ENCODE peak calls at places on chromosomes 5 and 9, in nine cellular contexts. Q, N, V, O, Y, T, W, E and F are unnamed samples.

GRCh38 chr5:14587143-14587542 is 5.6 kb downstream of the OTULINL start:
- DNase-seq in Q (no peak), N (no peak), V (no peak), O (no peak), Y (no peak), T (peak; percentile 8), W (no peak), E (no peak), F (no peak)

GRCh38 chr5:85108471-85108870 is 723.8 kb upstream of the EDIL3 start:
- DNase-seq in Q (no peak), N (no peak), V (no peak), O (no peak), Y (no peak), T (no peak), W (no peak), E (no peak), F (no peak)

GRCh38 chr9:81560851-81561732 is 128.3 kb downstream of the TLE1 start:
- DNase-seq in Q (no peak), N (no peak), V (no peak), O (no peak), Y (no peak), T (no peak), W (no peak), E (no peak), F (peak; percentile 84)

GRCh38 chr5:39376293-39376714 is 12.0 kb upstream of the C9 start:
- DNase-seq in Q (peak; percentile 70), N (peak; percentile 62), V (no peak), O (no peak), Y (no peak), T (peak; percentile 12), W (peak; percentile 43), E (peak; percentile 32), F (peak; percentile 65)

GRCh38 chr9:123353041-123353440 is 3.0 kb upstream of the CRB2 start:
- DNase-seq in Q (no peak), N (no peak), V (no peak), O (no peak), Y (no peak), T (no peak), W (no peak), E (no peak), F (no peak)

GRCh38 chr5:146697211-146697610 is 181.2 kb upstream of the GPR151 start:
- DNase-seq in Q (no peak), N (no peak), V (no peak), O (no peak), Y (no peak), T (no peak), W (no peak), E (no peak), F (no peak)

GRCh38 chr5:126106032-126106431 is 317.2 kb upstream of the GRAMD2B start:
- DNase-seq in Q (no peak), N (peak; percentile 22), V (no peak), O (no peak), Y (no peak), T (no peak), W (no peak), E (no peak), F (peak; percentile 17)

GRCh38 chr9:121271368-121272351 is 3.7 kb downstream of the GSN start:
- DNase-seq in Q (no peak), N (peak; percentile 83), V (no peak), O (no peak), Y (no peak), T (peak; percentile 65), W (no peak), E (no peak), F (peak; percentile 84)

GRCh38 chr9:91856419-91856818 is 93.6 kb downstream of the ROR2 start:
- DNase-seq in Q (no peak), N (peak; percentile 20), V (no peak), O (no peak), Y (no peak), T (no peak), W (no peak), E (no peak), F (no peak)

GRCh38 chr5:67292201-67292940 is 95.8 kb upstream of the CD180 start:
- DNase-seq in Q (no peak), N (no peak), V (no peak), O (no peak), Y (no peak), T (no peak), W (no peak), E (no peak), F (no peak)

GRCh38 chr5:112228672-112229071 is 190.4 kb downstream of the EPB41L4A start:
- DNase-seq in Q (no peak), N (peak; percentile 41), V (no peak), O (no peak), Y (peak; percentile 67), T (no peak), W (no peak), E (no peak), F (peak; percentile 25)

GRCh38 chr5:150289551-150290390 is at the start of gene CAMK2A:
- DNase-seq in Q (no peak), N (no peak), V (no peak), O (no peak), Y (no peak), T (no peak), W (no peak), E (no peak), F (no peak)

GRCh38 chr5:126357585-126358342 is 65.4 kb upstream of the GRAMD2B start:
- DNase-seq in Q (no peak), N (no peak), V (no peak), O (no peak), Y (no peak), T (no peak), W (no peak), E (no peak), F (no peak)

GRCh38 chr5:26940981-26941380 is 97.4 kb downstream of the CDH9 start:
- DNase-seq in Q (no peak), N (no peak), V (no peak), O (no peak), Y (no peak), T (no peak), W (no peak), E (no peak), F (peak; percentile 9)

GRCh38 chr5:180825768-180826525 is 23.3 kb upstream of the MGAT1 start:
- DNase-seq in Q (no peak), N (peak; percentile 78), V (no peak), O (no peak), Y (peak; percentile 89), T (no peak), W (no peak), E (no peak), F (peak; percentile 72)

GRCh38 chr9:93265301-93265971 is 81.5 kb downstream of the WNK2 start:
- DNase-seq in Q (no peak), N (no peak), V (peak; percentile 49), O (no peak), Y (no peak), T (no peak), W (peak; percentile 13), E (no peak), F (no peak)

GRCh38 chr5:149002053-149002452 is 60.8 kb downstream of the SH3TC2 start:
- DNase-seq in Q (no peak), N (peak; percentile 100), V (no peak), O (no peak), Y (no peak), T (no peak), W (no peak), E (no peak), F (peak; percentile 100)

GRCh38 chr5:76641514-76642120 is 18.4 kb upstream of the F2RL2 start:
- DNase-seq in Q (peak; percentile 83), N (peak; percentile 75), V (no peak), O (peak; percentile 19), Y (peak; percentile 63), T (peak; percentile 79), W (peak; percentile 53), E (peak; percentile 43), F (peak; percentile 87)